ENCODE peak calls at places on chromosomes 7 and 10, in six cellular contexts. Q, N, E, X, J and A are unnamed samples.

GRCh38 chr7:67760971-67761370 is 764.3 kb downstream of the TYW1 start:
- DNase-seq in Q (no peak), N (no peak), E (no peak), X (no peak), J (no peak), A (no peak)

GRCh38 chr7:46485481-46486065 is 564.5 kb upstream of the IGFBP3 start:
- DNase-seq in Q (no peak), N (no peak), E (no peak), X (no peak), J (no peak), A (no peak)

GRCh38 chr7:117834983-117835664 is 38.1 kb downstream of the CTTNBP2 start:
- DNase-seq in Q (no peak), N (no peak), E (no peak), X (peak), J (no peak), A (peak)

GRCh38 chr10:34558093-34558492 is 257.0 kb downstream of the PARD3 start:
- DNase-seq in Q (no peak), N (no peak), E (no peak), X (no peak), J (no peak), A (no peak)

GRCh38 chr7:54615545-54615944 is 73.4 kb downstream of the VSTM2A start:
- DNase-seq in Q (no peak), N (no peak), E (no peak), X (no peak), J (no peak), A (no peak)

GRCh38 chr7:68381731-68382130 is 1216.5 kb upstream of the AUTS2 start:
- DNase-seq in Q (no peak), N (no peak), E (no peak), X (no peak), J (no peak), A (no peak)

GRCh38 chr7:29748286-29749099 is 57.8 kb upstream of the WIPF3 start:
- DNase-seq in Q (peak), N (no peak), E (no peak), X (peak), J (no peak), A (peak)

GRCh38 chr7:28125381-28126046 is 55.1 kb downstream of the JAZF1 start:
- DNase-seq in Q (peak), N (no peak), E (no peak), X (no peak), J (no peak), A (no peak)

GRCh38 chr7:119606297-119606696 is 666.7 kb upstream of the KCND2 start:
- DNase-seq in Q (no peak), N (no peak), E (no peak), X (no peak), J (no peak), A (no peak)

GRCh38 chr10:78852856-78853255 is 215.9 kb upstream of the ZMIZ1 start:
- DNase-seq in Q (no peak), N (no peak), E (peak), X (no peak), J (peak), A (no peak)

GRCh38 chr10:3820255-3820654 is 35.2 kb upstream of the KLF6 start:
- DNase-seq in Q (no peak), N (no peak), E (no peak), X (no peak), J (no peak), A (no peak)

GRCh38 chr10:31099664-31100063 is 68.0 kb upstream of the ZNF438 start:
- DNase-seq in Q (no peak), N (no peak), E (no peak), X (no peak), J (no peak), A (no peak)

GRCh38 chr10:132141076-132141475 is 45.7 kb upstream of the DPYSL4 start:
- DNase-seq in Q (no peak), N (no peak), E (no peak), X (no peak), J (no peak), A (no peak)

GRCh38 chr10:5776881-5777197 is 36.4 kb downstream of the GDI2 start:
- DNase-seq in Q (no peak), N (no peak), E (no peak), X (no peak), J (no peak), A (no peak)

GRCh38 chr7:66356277-66356721 is 151.2 kb downstream of the TPST1 start:
- DNase-seq in Q (no peak), N (no peak), E (no peak), X (no peak), J (no peak), A (no peak)

GRCh38 chr7:5596046-5596895 is 172.6 kb upstream of the TNRC18 start:
- DNase-seq in Q (no peak), N (no peak), E (no peak), X (no peak), J (peak), A (no peak)

GRCh38 chr10:100344386-100344785 is 2.6 kb upstream of the SCD start:
- DNase-seq in Q (no peak), N (no peak), E (no peak), X (no peak), J (no peak), A (no peak)

GRCh38 chr7:25665346-25665745 is 437.1 kb upstream of the NPVF start:
- DNase-seq in Q (no peak), N (no peak), E (no peak), X (no peak), J (no peak), A (no peak)

GRCh38 chr7:10708447-10708846 is 265.2 kb upstream of the PHF14 start:
- DNase-seq in Q (peak), N (no peak), E (peak), X (peak), J (no peak), A (no peak)

GRCh38 chr7:76314042-76314721 is 11.7 kb downstream of the HSPB1 start:
- DNase-seq in Q (peak), N (peak), E (peak), X (peak), J (peak), A (peak)

GRCh38 chr10:13708256-13708990 is 121.7 kb downstream of the PRPF18 start:
- DNase-seq in Q (no peak), N (no peak), E (no peak), X (no peak), J (no peak), A (no peak)

GRCh38 chr7:2141656-2142055 is 91.1 kb downstream of the MAD1L1 start:
- DNase-seq in Q (no peak), N (no peak), E (no peak), X (no peak), J (no peak), A (no peak)

GRCh38 chr10:101614957-101615759 is 27.0 kb downstream of the DPCD start:
- DNase-seq in Q (no peak), N (no peak), E (no peak), X (no peak), J (no peak), A (no peak)

GRCh38 chr10:62692085-62692484 is 112.4 kb upstream of the ADO start:
- DNase-seq in Q (peak), N (no peak), E (no peak), X (no peak), J (no peak), A (no peak)

GRCh38 chr7:4216016-4216415 is 466.1 kb upstream of the FOXK1 start:
- DNase-seq in Q (no peak), N (no peak), E (no peak), X (no peak), J (no peak), A (no peak)

GRCh38 chr7:22357311-22358175 is 589 bp upstream of the RAPGEF5 start:
- DNase-seq in Q (no peak), N (no peak), E (peak), X (peak), J (peak), A (peak)

GRCh38 chr7:78179211-78179610 is 380.6 kb downstream of the PHTF2 start:
- DNase-seq in Q (no peak), N (no peak), E (no peak), X (no peak), J (no peak), A (no peak)

GRCh38 chr10:99532687-99533495 is at the start of gene NKX2-3:
- DNase-seq in Q (no peak), N (peak), E (peak), X (no peak), J (peak), A (no peak)

GRCh38 chr7:16514271-16514670 is 12.4 kb upstream of the LRRC72 start:
- DNase-seq in Q (no peak), N (no peak), E (no peak), X (no peak), J (no peak), A (no peak)

GRCh38 chr10:66322261-66322660 is 603.6 kb upstream of the LRRTM3 start:
- DNase-seq in Q (no peak), N (no peak), E (no peak), X (no peak), J (no peak), A (no peak)

GRCh38 chr7:46207931-46208634 is 287.0 kb upstream of the IGFBP3 start:
- DNase-seq in Q (no peak), N (no peak), E (no peak), X (no peak), J (no peak), A (no peak)